ENCODE peak calls at places on chromosomes 11 and 22, in seven cellular contexts. J is choroid plexus epithelial cell; U is T-helper 2 cell; X is gastrocnemius medialis; T is stimulated activated CD8-positive, alpha-beta memory T cell treated with anti-CD3 and anti-CD28 coated beads, Interleukin-4, amount 100 ng/mL, for 4 hours; P is psoas muscle; E is activated T-cell treated with anti-CD3 and anti-CD28 coated beads, Interleukin-2, amount 50 U/mL, for 4 hours. I is an unnamed sample.

GRCh38 chr11:3686751-3687150 is 15.6 kb upstream of the CHRNA10 start:
- DNase-seq in X (no peak), T (no peak), P (no peak), J (peak), U (no peak), E (no peak), I (no peak)

GRCh38 chr11:26860411-26860810 is 133.5 kb upstream of the FIBIN start:
- DNase-seq in P (no peak), U (no peak), J (no peak), X (no peak), E (no peak), T (no peak), I (no peak)

GRCh38 chr11:127470485-127470884 is 469.9 kb upstream of the KIRREL3 start:
- DNase-seq in J (no peak), P (no peak), X (no peak), E (no peak), U (no peak), T (no peak), I (no peak)

GRCh38 chr11:132056689-132057088 is 686.3 kb downstream of the NTM start:
- DNase-seq in E (no peak), X (no peak), J (peak), T (no peak), P (no peak), U (no peak), I (no peak)

GRCh38 chr11:125886997-125887372 is 483 bp upstream of the HYLS1 start:
- DNase-seq in X (no peak), E (no peak), J (peak), T (no peak), P (peak), U (peak), I (peak)

GRCh38 chr22:27918351-27919221 is 470 bp downstream of the PITPNB start:
- DNase-seq in J (peak), T (peak), X (peak), P (peak), E (peak), U (peak), I (peak)

GRCh38 chr11:121625784-121626506 is 173.2 kb upstream of the SORL1-AS1 start:
- DNase-seq in T (no peak), P (no peak), E (no peak), J (peak), U (no peak), X (no peak), I (no peak)

GRCh38 chr11:30310623-30311022 is 12.3 kb upstream of the ARL14EP start:
- DNase-seq in P (no peak), E (no peak), J (no peak), U (no peak), X (no peak), T (no peak), I (no peak)

GRCh38 chr11:128940603-128941002 is 2.1 kb downstream of the TP53AIP1 start:
- DNase-seq in X (no peak), J (no peak), E (no peak), U (no peak), T (no peak), P (no peak), I (no peak)

GRCh38 chr11:20934521-20934920 is 265.1 kb downstream of the NELL1 start:
- DNase-seq in P (no peak), T (no peak), X (no peak), U (no peak), J (no peak), E (no peak), I (no peak)